ENCODE peak calls at places on chromosomes 6 and 20, in seven cellular contexts. U, E, B, Z, D, M and O are unnamed samples. For H3K4me1, the result is how much of the 10 kb centered on the place peaks cover.

GRCh38 chr6:159193923-159194322 is 24.7 kb downstream of the FNDC1 start:
- DNase-seq in U (no peak), E (peak), B (no peak), Z (no peak), D (no peak), M (peak), O (no peak)

GRCh38 chr6:20708367-20709124 is 174.3 kb downstream of the CDKAL1 start:
- DNase-seq in U (peak), E (no peak), B (no peak), Z (no peak), D (no peak), M (no peak), O (no peak)

GRCh38 chr6:5175635-5176034 is 85.1 kb downstream of the LYRM4 start:
- DNase-seq in U (no peak), E (no peak), B (no peak), Z (no peak), D (no peak), M (no peak), O (no peak)

GRCh38 chr20:43583982-43584432 is 6.7 kb upstream of the IFT52 start:
- DNase-seq in U (no peak), E (peak), B (no peak), Z (peak), D (peak), M (peak), O (no peak)

GRCh38 chr6:90169328-90169886 is 127.2 kb downstream of the BACH2 start:
- DNase-seq in U (no peak), E (peak), B (no peak), Z (no peak), D (no peak), M (no peak), O (no peak)

GRCh38 chr6:169809386-169809785 is 58.0 kb downstream of the ERMARD start:
- DNase-seq in U (no peak), E (no peak), B (no peak), Z (peak), D (no peak), M (no peak), O (no peak)

GRCh38 chr20:17835240-17835940 is 133.2 kb downstream of the SNX5 start:
- DNase-seq in U (peak), E (peak), B (peak), Z (no peak), D (peak), M (peak), O (no peak)

GRCh38 chr6:7546832-7547714 is 5.6 kb downstream of the DSP start:
- DNase-seq in U (peak), E (no peak), B (no peak), Z (peak), D (no peak), M (no peak), O (no peak)

GRCh38 chr6:157284738-157285421 is 38.4 kb downstream of the TMEM242 start:
- DNase-seq in U (no peak), E (no peak), B (no peak), Z (no peak), D (peak), M (no peak), O (no peak)

GRCh38 chr6:149202100-149202499 is 115.4 kb upstream of the TAB2 start:
- DNase-seq in U (no peak), E (no peak), B (no peak), Z (no peak), D (no peak), M (no peak), O (no peak)

GRCh38 chr20:37866051-37866450 is 36.9 kb upstream of the VSTM2L start:
- DNase-seq in U (no peak), E (no peak), B (no peak), Z (no peak), D (no peak), M (no peak), O (no peak)

GRCh38 chr20:63045401-63045800 is 38.6 kb upstream of the BHLHE23 start:
- DNase-seq in U (no peak), E (no peak), B (no peak), Z (no peak), D (no peak), M (no peak), O (no peak)

GRCh38 chr20:62320581-62321354 is 18.0 kb downstream of the ADRM1 start:
- DNase-seq in U (peak), E (peak), B (peak), Z (peak), D (no peak), M (peak), O (peak)

GRCh38 chr6:75024796-75025195 is 181.1 kb downstream of the COL12A1 start:
- DNase-seq in U (no peak), E (no peak), B (no peak), Z (no peak), D (no peak), M (peak), O (no peak)

GRCh38 chr20:45828589-45828988 is 1.5 kb upstream of the TNNC2 start:
- DNase-seq in U (no peak), E (peak), B (no peak), Z (no peak), D (no peak), M (peak), O (no peak)

GRCh38 chr20:32560989-32561830 is 23.9 kb downstream of the NOL4L start:
- DNase-seq in U (no peak), E (peak), B (no peak), Z (no peak), D (no peak), M (peak), O (no peak)

GRCh38 chr6:108942556-108943492 is 94.6 kb downstream of the ARMC2 start:
- DNase-seq in U (peak), E (no peak), B (no peak), Z (no peak), D (no peak), M (no peak), O (no peak)

GRCh38 chr6:80215063-80215462 is 108.6 kb downstream of the BCKDHB start:
- DNase-seq in U (no peak), E (no peak), B (no peak), Z (no peak), D (no peak), M (no peak), O (no peak)

GRCh38 chr6:113486172-113486571 is 371.0 kb upstream of the MARCKS start:
- DNase-seq in U (no peak), E (no peak), B (no peak), Z (no peak), D (no peak), M (no peak), O (no peak)

GRCh38 chr6:169786349-169786748 is 34.9 kb downstream of the ERMARD start:
- DNase-seq in U (no peak), E (no peak), B (no peak), Z (no peak), D (no peak), M (no peak), O (no peak)

GRCh38 chr6:111646942-111647341 is 41.3 kb upstream of the TRAF3IP2 start:
- DNase-seq in U (no peak), E (peak), B (no peak), Z (no peak), D (no peak), M (peak), O (no peak)

GRCh38 chr20:54123587-54124180 is 50.1 kb downstream of the CYP24A1 start:
- DNase-seq in U (peak), E (peak), B (peak), Z (peak), D (peak), M (peak), O (peak)

GRCh38 chr20:3277686-3278465 is 38.9 kb upstream of the SLC4A11 start:
- DNase-seq in U (peak), E (no peak), B (no peak), Z (no peak), D (no peak), M (no peak), O (peak)

GRCh38 chr6:90227165-90227564 is 69.5 kb downstream of the BACH2 start:
- DNase-seq in U (no peak), E (no peak), B (no peak), Z (no peak), D (no peak), M (no peak), O (no peak)

GRCh38 chr20:22583773-22584629 is at the start of gene FOXA2:
- DNase-seq in U (peak), E (no peak), B (peak), Z (peak), D (peak), M (no peak), O (peak)

GRCh38 chr6:142420822-142421221 is 119.0 kb downstream of the ADGRG6 start:
- DNase-seq in U (no peak), E (no peak), B (no peak), Z (no peak), D (no peak), M (no peak), O (no peak)

GRCh38 chr6:29813809-29814208 is 13.8 kb upstream of the HLA-G start:
- DNase-seq in U (no peak), E (peak), B (no peak), Z (no peak), D (no peak), M (no peak), O (no peak)

GRCh38 chr6:157135691-157136090 is 187.6 kb downstream of the TMEM242 start:
- DNase-seq in U (no peak), E (peak), B (no peak), Z (no peak), D (no peak), M (peak), O (no peak)

GRCh38 chr6:134979142-134979541 is 29.2 kb upstream of the ALDH8A1 start:
- DNase-seq in U (no peak), E (no peak), B (no peak), Z (no peak), D (no peak), M (no peak), O (no peak)

GRCh38 chr6:132768051-132768517 is 10.4 kb upstream of the VNN2 start:
- DNase-seq in U (peak), E (peak), B (peak), Z (peak), D (peak), M (peak), O (peak)

GRCh38 chr20:19903168-19903676 is 113.9 kb upstream of the NAA20 start:
- DNase-seq in U (no peak), E (no peak), B (no peak), Z (peak), D (peak), M (peak), O (no peak)

GRCh38 chr6:56314683-56315523 is 67.5 kb upstream of the COL21A1 start:
- DNase-seq in U (peak), E (peak), B (peak), Z (no peak), D (peak), M (peak), O (peak)

GRCh38 chr6:125809771-125810315 is 19.1 kb downstream of the NCOA7 start:
- DNase-seq in U (no peak), E (no peak), B (no peak), Z (no peak), D (no peak), M (no peak), O (no peak)

GRCh38 chr6:125811259-125811658 is 20.5 kb downstream of the NCOA7 start:
- DNase-seq in U (no peak), E (no peak), B (no peak), Z (no peak), D (no peak), M (no peak), O (no peak)

GRCh38 chr6:125815050-125815910 is 24.5 kb downstream of the NCOA7 start:
- DNase-seq in U (no peak), E (no peak), B (no peak), Z (no peak), D (no peak), M (no peak), O (no peak)

GRCh38 chr6:125810435-125810834 is 19.7 kb downstream of the NCOA7 start:
- DNase-seq in U (no peak), E (no peak), B (no peak), Z (no peak), D (no peak), M (no peak), O (no peak)

DNA sequence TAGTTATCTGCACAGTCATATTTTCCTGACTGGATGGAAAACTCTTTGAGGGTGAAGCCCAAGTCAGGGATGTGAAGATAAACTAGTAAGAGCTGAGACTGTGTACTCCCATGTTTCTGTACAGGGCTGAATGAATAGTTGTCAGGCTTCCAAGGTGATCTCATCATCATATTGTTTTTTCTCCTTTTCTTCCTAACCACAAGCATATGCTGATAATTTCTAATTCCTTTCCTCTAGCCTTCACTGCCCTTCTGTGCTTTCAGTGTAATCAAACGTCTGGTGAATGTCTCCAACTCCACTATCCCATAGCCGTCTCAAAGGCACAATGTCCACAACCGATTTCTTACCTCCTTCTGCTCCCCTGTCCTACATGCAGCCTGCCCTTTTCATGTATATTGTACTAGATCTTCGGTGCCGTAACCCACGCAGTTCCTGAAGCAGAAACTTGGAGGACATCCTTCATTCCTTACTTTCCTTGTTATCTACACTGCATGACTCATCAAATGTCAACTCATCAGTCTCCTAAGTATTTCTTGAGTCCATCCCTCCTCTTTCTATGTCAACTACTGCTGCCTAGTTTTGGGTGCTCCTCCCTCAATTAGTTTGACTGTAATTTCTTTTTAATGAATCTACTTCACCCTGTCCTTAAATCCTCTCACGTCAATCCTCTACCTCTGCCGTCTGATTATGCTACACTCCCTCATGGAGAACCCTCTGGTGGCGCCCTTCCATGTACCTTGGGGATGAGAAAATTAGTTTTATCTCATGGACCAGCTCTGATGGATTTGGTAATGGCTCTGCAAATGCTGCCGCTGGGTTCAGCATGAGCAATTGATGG is 21.9 kb downstream of the NCOA7 start:
- DNase-seq in U (peak), E (peak), B (peak), Z (no peak), D (no peak), M (peak), O (no peak)
- H3K4me1 ChIP-seq in U (under half), E (under half), B (under half), Z (under half), D (under half), M (half or more), O (half or more)

DNA sequence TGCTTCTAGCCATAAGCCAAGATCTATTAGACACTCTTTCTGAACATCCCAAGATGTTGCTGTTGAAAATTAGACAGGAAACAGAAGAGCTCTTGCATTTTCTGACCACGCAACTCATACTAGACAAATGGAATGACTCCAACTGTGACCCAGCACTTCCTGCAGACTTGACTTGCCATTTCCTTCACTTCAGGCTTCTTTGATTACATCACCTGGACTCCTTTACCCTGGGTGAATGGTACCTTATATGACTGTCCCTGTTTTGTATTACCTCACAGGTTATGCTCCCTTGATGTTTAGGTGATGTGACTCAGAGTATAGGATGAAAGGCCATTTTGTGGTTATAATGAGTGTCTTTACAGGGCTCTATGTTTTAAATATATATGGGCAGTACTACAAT is 236.1 kb downstream of the BMP2 start:
- DNase-seq in U (no peak), E (no peak), B (no peak), Z (no peak), D (no peak), M (no peak), O (no peak)
- H3K4me3 ChIP-seq in U (no peak), E (no peak), B (no peak), Z (no peak), D (no peak), M (no peak), O (no peak)

GRCh38 chr20:52999040-52999439 is 26.9 kb downstream of the TSHZ2 start:
- DNase-seq in U (no peak), E (no peak), B (no peak), Z (no peak), D (no peak), M (no peak), O (no peak)

GRCh38 chr20:53001502-53002301 is 29.5 kb downstream of the TSHZ2 start:
- DNase-seq in U (no peak), E (no peak), B (no peak), Z (no peak), D (no peak), M (no peak), O (no peak)

GRCh38 chr20:52996726-52997125 is 24.6 kb downstream of the TSHZ2 start:
- DNase-seq in U (no peak), E (no peak), B (no peak), Z (no peak), D (no peak), M (no peak), O (no peak)

GRCh38 chr20:52996130-52996529 is 24.0 kb downstream of the TSHZ2 start:
- DNase-seq in U (no peak), E (no peak), B (no peak), Z (no peak), D (no peak), M (no peak), O (no peak)

DNA sequence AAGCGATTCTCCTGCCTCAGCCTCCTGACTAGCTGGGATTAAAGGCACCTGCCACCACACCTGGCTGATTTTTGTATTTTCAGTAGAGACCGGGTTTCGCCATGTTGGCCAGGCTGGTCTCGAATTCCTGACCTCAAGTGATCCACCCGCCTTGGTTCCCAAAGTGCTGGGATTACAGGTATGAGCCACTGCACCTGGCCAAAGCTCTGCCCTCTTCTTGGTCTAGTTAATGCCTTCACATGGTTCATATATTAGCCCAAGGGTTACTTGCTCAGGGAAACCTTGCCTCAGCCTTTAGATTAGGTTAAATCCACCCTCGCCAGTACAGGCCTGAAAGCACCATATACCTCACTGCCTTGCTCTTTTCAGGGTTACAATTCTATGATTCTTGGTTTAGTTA is 26.1 kb downstream of the TSHZ2 start:
- DNase-seq in U (no peak), E (no peak), B (no peak), Z (no peak), D (no peak), M (no peak), O (no peak)
- H3K4me1 ChIP-seq in U (under half), E (under half), B (under half), Z (under half), D (under half), M (under half), O (under half)

GRCh38 chr6:2891768-2892170 is 11.3 kb downstream of the SERPINB9 start:
- DNase-seq in U (no peak), E (no peak), B (no peak), Z (peak), D (no peak), M (no peak), O (peak)
- H3K4me3 ChIP-seq in U (no peak), E (no peak), B (no peak), Z (peak), D (no peak), M (no peak), O (peak)

DNA sequence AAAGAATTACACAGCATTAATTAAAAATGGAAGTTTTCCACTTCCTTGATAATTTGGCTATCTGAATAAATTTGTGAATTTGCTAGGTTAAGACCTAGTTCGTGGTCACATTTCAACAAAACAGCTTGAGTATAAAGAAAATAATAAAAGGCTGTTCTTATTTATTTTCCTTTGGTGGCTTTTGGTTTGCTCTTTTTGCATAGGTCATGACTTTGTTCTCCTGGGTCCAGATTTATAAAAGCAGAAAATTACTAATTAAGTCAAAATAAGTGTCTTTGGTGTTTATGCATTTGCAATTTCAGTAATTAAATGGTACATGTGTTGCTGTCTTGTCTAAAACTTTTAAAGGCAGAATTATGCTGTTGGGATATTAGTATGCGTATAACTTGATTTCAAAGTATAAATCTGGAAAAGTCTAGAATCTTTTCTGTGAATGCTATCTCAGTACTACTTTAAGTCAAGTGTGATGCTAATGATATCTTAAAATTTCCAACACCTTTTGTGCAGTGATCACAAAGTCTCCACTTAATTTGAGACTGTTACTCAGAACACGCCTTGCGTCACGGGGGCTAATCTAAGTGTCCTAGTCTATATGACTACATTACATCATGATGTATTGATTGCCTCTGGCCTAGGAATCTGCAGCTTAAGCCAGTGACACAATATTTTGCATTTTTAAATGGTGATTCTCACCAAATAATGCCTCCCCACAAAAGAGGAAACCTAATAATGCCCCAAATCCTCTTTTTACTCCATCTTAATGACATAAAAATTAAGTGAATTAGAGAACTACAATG is 41.0 kb downstream of the GNAS start:
- DNase-seq in U (no peak), E (peak), B (no peak), Z (no peak), D (no peak), M (peak), O (no peak)
- H3K4me1 ChIP-seq in U (under half), E (half or more), B (under half), Z (under half), D (half or more), M (half or more), O (under half)

GRCh38 chr6:116398366-116399005 is 27.7 kb downstream of the DSE start:
- DNase-seq in U (no peak), E (peak), B (no peak), Z (no peak), D (no peak), M (peak), O (peak)

GRCh38 chr6:116397960-116398359 is 27.2 kb downstream of the DSE start:
- DNase-seq in U (no peak), E (peak), B (no peak), Z (no peak), D (no peak), M (peak), O (no peak)

GRCh38 chr6:116393430-116393829 is 22.7 kb downstream of the DSE start:
- DNase-seq in U (no peak), E (no peak), B (no peak), Z (no peak), D (no peak), M (peak), O (no peak)

GRCh38 chr6:116396451-116396850 is 25.7 kb downstream of the DSE start:
- DNase-seq in U (no peak), E (no peak), B (no peak), Z (no peak), D (no peak), M (peak), O (no peak)

DNA sequence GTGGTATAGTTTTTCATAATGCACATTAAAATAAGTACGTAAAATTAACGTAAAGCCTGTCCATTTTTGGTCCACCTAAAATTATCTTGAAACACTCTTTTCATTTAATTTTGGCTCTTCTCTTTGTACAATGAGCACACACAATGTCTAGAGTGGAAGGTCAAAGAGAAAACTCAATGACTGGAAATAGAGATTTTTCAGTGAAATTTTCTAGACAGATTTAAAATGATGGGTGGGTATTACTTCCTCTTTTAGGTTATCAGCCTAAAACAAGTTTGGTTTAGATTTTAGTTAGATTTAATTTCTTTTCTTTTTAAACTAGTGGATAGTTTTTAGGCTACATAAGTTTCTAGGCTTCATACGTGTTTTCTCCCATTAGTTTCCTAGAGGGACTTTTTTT is 24.9 kb downstream of the DSE start:
- DNase-seq in U (no peak), E (no peak), B (no peak), Z (no peak), D (no peak), M (no peak), O (no peak)
- H3K4me3 ChIP-seq in U (no peak), E (no peak), B (no peak), Z (no peak), D (no peak), M (no peak), O (no peak)